ENCODE peak calls at places on chromosome 20, in eight cellular contexts. U is HepG2, Y is heart left ventricle, J is dorsolateral prefrontal cortex, H is fibroblast of the aortic adventitia, S is brain microvascular endothelial cell, M is endothelial cell, B is prostate gland. T is an unnamed sample.

GRCh38 chr20:63619505-63619904 is 7.4 kb downstream of the GMEB2 start:
- DNase-seq in U (no peak), Y (peak; percentile 36), J (no peak), H (no peak), S (no peak), M (no peak), B (no peak), T (no peak)

GRCh38 chr20:31987744-31988143 is 19.8 kb downstream of the XKR7 start:
- DNase-seq in U (peak; percentile 45), Y (no peak), J (no peak), H (no peak), S (peak; percentile 8), M (no peak), B (no peak), T (no peak)

GRCh38 chr20:39944861-39945260 is 744.2 kb downstream of the MAFB start:
- DNase-seq in U (no peak), Y (no peak), J (no peak), H (no peak), S (no peak), M (no peak), B (no peak), T (no peak)

GRCh38 chr20:36343641-36344040 is 37.5 kb downstream of the DLGAP4 start:
- DNase-seq in U (no peak), Y (peak; percentile 25), J (no peak), H (no peak), S (no peak), M (no peak), B (no peak), T (no peak)

GRCh38 chr20:40797425-40797824 is 108.4 kb upstream of the MAFB start:
- DNase-seq in U (peak; percentile 41), Y (no peak), J (no peak), H (peak; percentile 55), S (no peak), M (peak; percentile 17), B (no peak), T (no peak)

GRCh38 chr20:57522380-57522973 is 2.5 kb downstream of the CTCFL start:
- DNase-seq in U (no peak), Y (no peak), J (no peak), H (no peak), S (no peak), M (no peak), B (no peak), T (no peak)

GRCh38 chr20:4060054-4060795 is 44.9 kb upstream of the RNF24 start:
- DNase-seq in U (no peak), Y (peak; percentile 74), J (no peak), H (no peak), S (no peak), M (no peak), B (peak; percentile 94), T (peak; percentile 80)

GRCh38 chr20:51428451-51429143 is 113.9 kb downstream of the NFATC2 start:
- DNase-seq in U (peak; percentile 75), Y (peak; percentile 79), J (no peak), H (peak; percentile 78), S (peak; percentile 44), M (peak; percentile 20), B (no peak), T (peak; percentile 33)

GRCh38 chr20:44017905-44018683 is 103.4 kb downstream of the TOX2 start:
- DNase-seq in U (no peak), Y (no peak), J (peak; percentile 41), H (peak; percentile 82), S (peak; percentile 62), M (no peak), B (peak; percentile 40), T (peak; percentile 91)

GRCh38 chr20:44084891-44085290 is 102.1 kb downstream of the JPH2 start:
- DNase-seq in U (no peak), Y (no peak), J (no peak), H (no peak), S (no peak), M (no peak), B (no peak), T (no peak)

GRCh38 chr20:23125159-23125558 is 39.0 kb upstream of the CD93 start:
- DNase-seq in U (no peak), Y (no peak), J (no peak), H (no peak), S (no peak), M (no peak), B (no peak), T (no peak)

GRCh38 chr20:43914286-43914685 is 366 bp upstream of the TOX2 start:
- DNase-seq in U (no peak), Y (no peak), J (no peak), H (no peak), S (no peak), M (no peak), B (no peak), T (no peak)

GRCh38 chr20:37336369-37337207 is 9.4 kb upstream of the SRC start:
- DNase-seq in U (no peak), Y (peak; percentile 79), J (no peak), H (no peak), S (no peak), M (peak; percentile 46), B (no peak), T (peak; percentile 63)

GRCh38 chr20:41978246-41978790 is 360.1 kb upstream of the CHD6 start:
- DNase-seq in U (no peak), Y (no peak), J (no peak), H (no peak), S (no peak), M (no peak), B (no peak), T (no peak)

GRCh38 chr20:35020108-35021031 is 64.7 kb downstream of the MYH7B start:
- DNase-seq in U (no peak), Y (no peak), J (no peak), H (no peak), S (no peak), M (no peak), B (no peak), T (no peak)

GRCh38 chr20:32538526-32538918 is 46.6 kb downstream of the NOL4L start:
- DNase-seq in U (no peak), Y (peak; percentile 54), J (no peak), H (peak; percentile 39), S (peak; percentile 10), M (no peak), B (no peak), T (no peak)

GRCh38 chr20:44728835-44729342 is 13.7 kb downstream of the CCN5 start:
- DNase-seq in U (no peak), Y (peak; percentile 78), J (peak; percentile 58), H (peak; percentile 82), S (peak; percentile 56), M (no peak), B (peak; percentile 85), T (no peak)

GRCh38 chr20:21701171-21701876 is 4.1 kb upstream of the PAX1 start:
- DNase-seq in U (no peak), Y (no peak), J (no peak), H (no peak), S (no peak), M (no peak), B (no peak), T (no peak)

GRCh38 chr20:31260326-31260932 is 3.0 kb downstream of the DEFB115 start:
- DNase-seq in U (peak; percentile 66), Y (no peak), J (no peak), H (no peak), S (no peak), M (no peak), B (no peak), T (no peak)

GRCh38 chr20:48350291-48350988 is 477.4 kb downstream of the PREX1 start:
- DNase-seq in U (peak; percentile 59), Y (no peak), J (no peak), H (no peak), S (no peak), M (peak; percentile 29), B (no peak), T (no peak)
- TF ChIP-seq CTCF in U (peak; percentile 82), Y (peak; percentile 27), J (no peak), H (no peak), S (peak; percentile 27), M (peak; percentile 60), B (no peak), T (no peak)

GRCh38 chr20:58838174-58838573 is 12.5 kb downstream of the GNAS-AS1 start:
- DNase-seq in U (no peak), Y (no peak), J (no peak), H (no peak), S (no peak), M (no peak), B (no peak), T (no peak)
- TF ChIP-seq CTCF in U (peak; percentile 23), Y (no peak), J (no peak), H (no peak), S (peak; percentile 12), M (no peak), B (no peak), T (no peak)

GRCh38 chr20:17723301-17723691 is 23.5 kb downstream of the BANF2 start:
- DNase-seq in U (no peak), Y (no peak), J (no peak), H (no peak), S (no peak), M (no peak), B (no peak), T (no peak)
- TF ChIP-seq CTCF in U (no peak), Y (no peak), J (no peak), H (no peak), S (no peak), M (no peak), B (no peak), T (no peak)

GRCh38 chr20:33917813-33918525 is 75.7 kb upstream of the RALY start:
- DNase-seq in U (no peak), Y (no peak), J (no peak), H (peak; percentile 67), S (no peak), M (no peak), B (no peak), T (peak; percentile 21)

GRCh38 chr20:33910529-33911327 is 83.0 kb upstream of the RALY start:
- DNase-seq in U (no peak), Y (no peak), J (no peak), H (no peak), S (no peak), M (no peak), B (no peak), T (no peak)

GRCh38 chr20:33918662-33919061 is 75.0 kb upstream of the RALY start:
- DNase-seq in U (no peak), Y (no peak), J (no peak), H (no peak), S (no peak), M (no peak), B (no peak), T (no peak)

GRCh38 chr20:33915726-33916331 is 77.9 kb upstream of the RALY start:
- DNase-seq in U (peak; percentile 47), Y (peak; percentile 71), J (no peak), H (no peak), S (no peak), M (peak; percentile 46), B (no peak), T (peak; percentile 64)

GRCh38 chr20:33914871-33915270 is 78.8 kb upstream of the RALY start:
- DNase-seq in U (peak; percentile 51), Y (no peak), J (no peak), H (peak; percentile 45), S (peak; percentile 88), M (no peak), B (no peak), T (no peak)
- TF ChIP-seq CTCF in U (no peak), Y (no peak), J (no peak), H (no peak), S (peak; percentile 35), M (no peak), B (no peak), T (no peak)

DNA sequence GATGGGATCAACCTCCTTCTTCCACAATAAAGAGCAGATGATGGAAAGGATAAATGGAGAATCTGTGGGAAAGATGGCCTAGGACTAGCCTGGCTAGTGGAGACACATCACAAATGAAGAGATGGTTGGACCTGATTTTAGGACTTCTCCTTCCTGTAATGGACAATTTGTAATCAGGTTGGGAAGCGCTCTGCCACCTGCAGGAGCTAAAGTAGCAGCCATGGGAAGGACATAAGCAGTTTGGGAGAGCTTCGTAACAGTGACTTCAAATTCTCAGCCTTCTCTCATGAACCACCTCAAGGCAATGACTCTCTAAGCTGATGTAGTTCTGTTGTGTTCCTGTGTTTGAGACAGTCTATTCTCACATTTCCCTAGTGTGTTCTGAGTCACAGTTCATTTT is 137.9 kb upstream of the BMP2 start:
- DNase-seq in U (no peak), Y (no peak), J (no peak), H (no peak), S (no peak), M (no peak), B (no peak), T (no peak)
- TF ChIP-seq CTCF in U (no peak), Y (no peak), J (no peak), H (no peak), S (no peak), M (no peak), B (no peak), T (no peak)